ENCODE peak calls at places on chromosomes 1 and 21, in four cellular contexts. D is PC-3, W is MM.1S, M is colonic mucosa. H is an unnamed sample. For H3K4me1, the result is how much of the 10 kb centered on the place peaks cover.

GRCh38 chr21:32599146-32599925 is 12.8 kb downstream of the CFAP298 start:
- DNase-seq in D (no peak), W (no peak), M (no peak), H (no peak)

GRCh38 chr1:246728311-246728710 is 4.1 kb downstream of the SCCPDH start:
- DNase-seq in D (no peak), W (no peak), M (no peak), H (no peak)

GRCh38 chr1:22710688-22711024 is at the start of gene EPHB2:
- DNase-seq in D (peak), W (no peak), M (peak), H (no peak)

GRCh38 chr21:26280715-26281310 is 110.2 kb upstream of the APP start:
- DNase-seq in D (peak), W (no peak), M (no peak), H (peak)

GRCh38 chr1:43194509-43194908 is 22.4 kb downstream of the CFAP57 start:
- DNase-seq in D (no peak), W (no peak), M (no peak), H (no peak)

GRCh38 chr1:20355828-20356735 is 65.4 kb downstream of the VWA5B1 start:
- DNase-seq in D (peak), W (no peak), M (no peak), H (no peak)

GRCh38 chr1:24300971-24301370 is 18.2 kb upstream of the GRHL3 start:
- DNase-seq in D (no peak), W (no peak), M (no peak), H (no peak)

GRCh38 chr1:35269190-35269988 is 880 bp downstream of the ZMYM4 start:
- DNase-seq in D (peak), W (no peak), M (peak), H (peak)

GRCh38 chr21:16308269-16308668 is 578.5 kb downstream of the USP25 start:
- DNase-seq in D (no peak), W (peak), M (no peak), H (no peak)

GRCh38 chr1:24289937-24290595 is 29.1 kb upstream of the GRHL3 start:
- DNase-seq in D (peak), W (no peak), M (peak), H (no peak)

GRCh38 chr1:174940776-174941175 is 59.0 kb upstream of the CACYBP start:
- DNase-seq in D (no peak), W (no peak), M (no peak), H (no peak)
- H3K27ac ChIP-seq in D (no peak), W (no peak), M (no peak), H (no peak)

DNA sequence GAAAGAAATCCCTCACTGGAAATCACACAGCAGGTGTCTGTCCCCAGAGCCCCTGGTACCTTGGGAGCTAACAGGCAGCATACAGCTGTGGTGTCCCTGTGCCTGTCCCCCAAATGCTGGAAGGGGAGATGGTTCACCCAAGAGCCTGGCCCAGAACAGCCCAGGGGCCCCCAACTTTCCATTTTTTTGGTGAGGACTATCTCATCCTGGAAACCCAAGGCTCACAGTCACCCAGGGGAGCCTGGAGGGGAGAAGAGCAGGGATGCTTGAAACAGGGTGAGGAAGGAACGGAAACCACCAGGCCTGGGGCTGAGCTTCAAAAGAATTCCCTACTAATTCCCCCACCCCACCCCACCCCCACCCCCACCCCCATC is 3.6 kb downstream of the SDC3 start:
- DNase-seq in D (no peak), W (no peak), M (no peak), H (no peak)
- H3K4me1 ChIP-seq in D (under half), W (under half), M (under half), H (under half)

GRCh38 chr1:50949286-50949982 is 10.6 kb downstream of the FAF1 start:
- DNase-seq in D (no peak), W (no peak), M (no peak), H (no peak)

GRCh38 chr1:50955116-50955515 is 5.0 kb downstream of the FAF1 start:
- DNase-seq in D (no peak), W (no peak), M (no peak), H (no peak)

GRCh38 chr1:50950396-50950795 is 9.7 kb downstream of the FAF1 start:
- DNase-seq in D (no peak), W (no peak), M (no peak), H (no peak)
- H3K4me3 ChIP-seq in D (no peak), W (no peak), M (no peak), H (no peak)

GRCh38 chr1:12408662-12409061 is 178.8 kb downstream of the VPS13D start:
- DNase-seq in D (no peak), W (no peak), M (no peak), H (no peak)
- H3K27ac ChIP-seq in D (no peak), W (no peak), M (no peak), H (no peak)

GRCh38 chr1:53324321-53324720 is 3.5 kb downstream of the LRP8 start:
- DNase-seq in D (no peak), W (no peak), M (no peak), H (no peak)

GRCh38 chr1:53321776-53322602 is 5.9 kb downstream of the LRP8 start:
- DNase-seq in D (no peak), W (no peak), M (no peak), H (peak)

GRCh38 chr1:53321366-53321765 is 6.5 kb downstream of the LRP8 start:
- DNase-seq in D (no peak), W (no peak), M (no peak), H (peak)

GRCh38 chr1:53324728-53325297 is 3.1 kb downstream of the LRP8 start:
- DNase-seq in D (no peak), W (no peak), M (no peak), H (no peak)

GRCh38 chr1:53323316-53323715 is 4.6 kb downstream of the LRP8 start:
- DNase-seq in D (no peak), W (no peak), M (no peak), H (no peak)
- H3K4me1 ChIP-seq in D (under half), W (under half), M (under half), H (under half)

H was measured in mesendoderm.